ENCODE peak calls at places on chromosomes 7 and 10, in five cellular contexts. One of them, this sample, is unnamed. For H3K27me3, H3K9me3 and H3K4me1, the result is how much of the 10 kb centered on the place peaks cover.

GRCh38 chr7:136870799-136871487 is 2.5 kb downstream of the CHRM2 start:
- DNase-seq in HCT116: no peak
- DNase-seq in cardiac muscle cell: peak
- DNase-seq in ascending aorta: no peak
- DNase-seq in CD8-positive, alpha-beta memory T cell: no peak
- DNase-seq in this sample: no peak

GRCh38 chr10:76172020-76172419 is 740.6 kb downstream of the LRMDA start:
- DNase-seq in HCT116: no peak
- DNase-seq in cardiac muscle cell: no peak
- DNase-seq in ascending aorta: no peak
- DNase-seq in CD8-positive, alpha-beta memory T cell: no peak
- DNase-seq in this sample: no peak

GRCh38 chr10:44878704-44879530 is 32.2 kb upstream of the TMEM72 start:
- DNase-seq in HCT116: no peak
- DNase-seq in cardiac muscle cell: peak
- DNase-seq in ascending aorta: peak
- DNase-seq in CD8-positive, alpha-beta memory T cell: peak
- DNase-seq in this sample: no peak

GRCh38 chr10:68333452-68333851 is 724 bp upstream of the PBLD start:
- DNase-seq in HCT116: no peak
- DNase-seq in cardiac muscle cell: no peak
- DNase-seq in ascending aorta: no peak
- DNase-seq in CD8-positive, alpha-beta memory T cell: no peak
- DNase-seq in this sample: no peak

GRCh38 chr7:3134715-3135114 is 91.0 kb upstream of the CARD11 start:
- DNase-seq in HCT116: no peak
- DNase-seq in cardiac muscle cell: no peak
- DNase-seq in ascending aorta: no peak
- DNase-seq in CD8-positive, alpha-beta memory T cell: no peak
- DNase-seq in this sample: no peak

GRCh38 chr7:45890902-45891461 is 2.7 kb downstream of the IGFBP1 start:
- DNase-seq in HCT116: peak
- DNase-seq in cardiac muscle cell: peak
- DNase-seq in ascending aorta: no peak
- DNase-seq in CD8-positive, alpha-beta memory T cell: no peak
- DNase-seq in this sample: no peak

GRCh38 chr10:26439436-26440090 is 1.4 kb downstream of the APBB1IP start:
- DNase-seq in HCT116: no peak
- DNase-seq in cardiac muscle cell: no peak
- DNase-seq in ascending aorta: no peak
- DNase-seq in CD8-positive, alpha-beta memory T cell: no peak
- DNase-seq in this sample: no peak

GRCh38 chr7:143458263-143458662 is 15.0 kb downstream of the TAS2R60 start:
- DNase-seq in HCT116: no peak
- DNase-seq in cardiac muscle cell: no peak
- DNase-seq in ascending aorta: no peak
- DNase-seq in CD8-positive, alpha-beta memory T cell: no peak
- DNase-seq in this sample: no peak

GRCh38 chr7:101410743-101411476 is 48.2 kb downstream of the COL26A1 start:
- DNase-seq in HCT116: peak
- DNase-seq in cardiac muscle cell: peak
- DNase-seq in ascending aorta: no peak
- DNase-seq in CD8-positive, alpha-beta memory T cell: no peak
- DNase-seq in this sample: peak

GRCh38 chr7:117807688-117808087 is 65.6 kb downstream of the CTTNBP2 start:
- DNase-seq in HCT116: no peak
- DNase-seq in cardiac muscle cell: no peak
- DNase-seq in ascending aorta: no peak
- DNase-seq in CD8-positive, alpha-beta memory T cell: no peak
- DNase-seq in this sample: no peak

GRCh38 chr10:52729259-52730104 is 43.1 kb downstream of the MBL2 start:
- DNase-seq in HCT116: peak
- DNase-seq in cardiac muscle cell: peak
- DNase-seq in ascending aorta: no peak
- DNase-seq in CD8-positive, alpha-beta memory T cell: no peak
- DNase-seq in this sample: peak

GRCh38 chr7:148328906-148329305 is 261.7 kb upstream of the C7orf33 start:
- DNase-seq in HCT116: no peak
- DNase-seq in cardiac muscle cell: no peak
- DNase-seq in ascending aorta: no peak
- DNase-seq in CD8-positive, alpha-beta memory T cell: no peak
- DNase-seq in this sample: no peak

GRCh38 chr10:72081772-72082590 is 6.4 kb downstream of the SPOCK2 start:
- DNase-seq in HCT116: no peak
- DNase-seq in cardiac muscle cell: no peak
- DNase-seq in ascending aorta: no peak
- DNase-seq in CD8-positive, alpha-beta memory T cell: no peak
- DNase-seq in this sample: no peak

GRCh38 chr10:30705625-30706149 is 76.1 kb upstream of the LYZL2 start:
- DNase-seq in HCT116: no peak
- DNase-seq in cardiac muscle cell: no peak
- DNase-seq in ascending aorta: no peak
- DNase-seq in CD8-positive, alpha-beta memory T cell: no peak
- DNase-seq in this sample: no peak

GRCh38 chr10:110918633-110919348 is at the start of gene BBIP1:
- DNase-seq in HCT116: peak
- DNase-seq in cardiac muscle cell: no peak
- DNase-seq in ascending aorta: no peak
- DNase-seq in CD8-positive, alpha-beta memory T cell: peak
- DNase-seq in this sample: no peak

DNA sequence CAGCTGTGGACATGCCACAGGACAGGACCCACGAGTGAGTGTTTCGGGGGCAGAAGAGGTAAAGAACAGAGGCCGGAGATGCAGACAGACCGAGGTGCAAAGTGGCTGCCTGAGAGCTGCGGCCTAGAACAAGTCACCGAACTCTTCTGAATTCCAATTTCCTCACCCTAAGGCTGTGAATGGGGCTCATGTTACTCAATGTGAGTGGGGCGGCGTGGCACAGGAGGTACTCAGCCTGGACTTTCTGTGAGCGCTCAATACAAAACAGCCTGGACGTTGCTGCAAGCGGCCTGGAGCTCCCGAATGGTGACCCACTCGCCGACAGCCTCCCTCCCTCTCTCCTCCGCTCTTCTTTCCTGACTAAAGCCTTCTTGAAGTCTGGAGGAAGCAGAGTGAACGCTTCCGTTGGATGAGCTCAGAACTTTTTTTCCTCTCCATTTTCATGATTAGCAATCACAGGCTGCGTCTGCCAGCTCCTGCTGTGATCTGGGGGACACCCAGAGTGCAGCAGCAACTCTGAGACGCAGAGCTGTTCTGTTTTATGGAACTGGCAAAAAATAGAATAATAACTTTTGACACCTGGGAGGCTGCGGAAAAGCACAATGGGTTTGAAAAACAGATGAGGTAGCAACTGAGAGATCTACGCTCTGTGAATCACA is 108.5 kb downstream of the PTPRN2 start:
- DNase-seq in HCT116: no peak
- DNase-seq in cardiac muscle cell: no peak
- DNase-seq in ascending aorta: no peak
- DNase-seq in CD8-positive, alpha-beta memory T cell: no peak
- DNase-seq in this sample: no peak
- H3K27me3 ChIP-seq in HCT116: under half
- H3K27me3 ChIP-seq in cardiac muscle cell: under half
- H3K27me3 ChIP-seq in ascending aorta: under half
- H3K27me3 ChIP-seq in CD8-positive, alpha-beta memory T cell: under half
- H3K27me3 ChIP-seq in this sample: under half

GRCh38 chr10:130875116-130875515 is 436.4 kb downstream of the TCERG1L start:
- DNase-seq in HCT116: no peak
- DNase-seq in cardiac muscle cell: no peak
- DNase-seq in ascending aorta: no peak
- DNase-seq in CD8-positive, alpha-beta memory T cell: no peak
- DNase-seq in this sample: no peak

GRCh38 chr10:130875897-130876472 is 435.5 kb downstream of the TCERG1L start:
- DNase-seq in HCT116: no peak
- DNase-seq in cardiac muscle cell: no peak
- DNase-seq in ascending aorta: no peak
- DNase-seq in CD8-positive, alpha-beta memory T cell: peak
- DNase-seq in this sample: no peak

GRCh38 chr10:130871406-130871805 is 440.1 kb downstream of the TCERG1L start:
- DNase-seq in HCT116: no peak
- DNase-seq in cardiac muscle cell: no peak
- DNase-seq in ascending aorta: no peak
- DNase-seq in CD8-positive, alpha-beta memory T cell: no peak
- DNase-seq in this sample: no peak

GRCh38 chr10:130877131-130877530 is 434.4 kb downstream of the TCERG1L start:
- DNase-seq in HCT116: no peak
- DNase-seq in cardiac muscle cell: no peak
- DNase-seq in ascending aorta: no peak
- DNase-seq in CD8-positive, alpha-beta memory T cell: no peak
- DNase-seq in this sample: no peak

DNA sequence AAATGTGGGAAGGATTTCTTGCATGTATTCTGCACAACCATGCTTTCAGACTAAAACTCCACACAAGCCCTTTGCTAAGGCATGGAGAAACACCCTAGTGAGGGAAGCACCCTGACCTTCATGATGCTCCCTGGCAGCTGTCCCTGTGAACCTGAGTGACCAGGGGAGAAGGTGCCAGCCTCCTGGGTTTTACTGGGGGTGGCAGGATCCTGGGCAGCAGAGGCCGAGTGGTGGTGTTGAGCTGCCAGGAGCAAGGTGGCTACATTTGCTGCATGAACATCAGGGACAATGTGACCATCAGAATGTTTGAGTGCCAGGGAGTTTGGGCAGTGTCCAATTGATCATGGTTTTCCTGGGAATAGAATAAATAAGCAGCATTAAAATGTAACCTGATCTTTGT is 437.9 kb downstream of the TCERG1L start:
- DNase-seq in HCT116: no peak
- DNase-seq in cardiac muscle cell: no peak
- DNase-seq in ascending aorta: no peak
- DNase-seq in CD8-positive, alpha-beta memory T cell: no peak
- DNase-seq in this sample: no peak
- H3K9me3 ChIP-seq in HCT116: under half
- H3K9me3 ChIP-seq in cardiac muscle cell: under half
- H3K9me3 ChIP-seq in ascending aorta: under half
- H3K9me3 ChIP-seq in CD8-positive, alpha-beta memory T cell: under half
- H3K9me3 ChIP-seq in this sample: under half

GRCh38 chr7:105210721-105211205 is 178.0 kb downstream of the SRPK2 start:
- DNase-seq in HCT116: no peak
- DNase-seq in cardiac muscle cell: peak
- DNase-seq in ascending aorta: no peak
- DNase-seq in CD8-positive, alpha-beta memory T cell: no peak
- DNase-seq in this sample: no peak
- H3K4me1 ChIP-seq in HCT116: under half
- H3K4me1 ChIP-seq in cardiac muscle cell: under half
- H3K4me1 ChIP-seq in ascending aorta: under half
- H3K4me1 ChIP-seq in CD8-positive, alpha-beta memory T cell: under half
- H3K4me1 ChIP-seq in this sample: under half

GRCh38 chr10:14304029-14304428 is 26.7 kb downstream of the FRMD4A start:
- DNase-seq in HCT116: no peak
- DNase-seq in cardiac muscle cell: no peak
- DNase-seq in ascending aorta: no peak
- DNase-seq in CD8-positive, alpha-beta memory T cell: no peak
- DNase-seq in this sample: no peak
- H3K27me3 ChIP-seq in HCT116: half or more
- H3K27me3 ChIP-seq in cardiac muscle cell: under half
- H3K27me3 ChIP-seq in ascending aorta: under half
- H3K27me3 ChIP-seq in CD8-positive, alpha-beta memory T cell: under half
- H3K27me3 ChIP-seq in this sample: under half

GRCh38 chr10:23383637-23384036 is 39.0 kb upstream of the C10orf67 start:
- DNase-seq in HCT116: no peak
- DNase-seq in cardiac muscle cell: no peak
- DNase-seq in ascending aorta: no peak
- DNase-seq in CD8-positive, alpha-beta memory T cell: no peak
- DNase-seq in this sample: no peak

GRCh38 chr10:23384364-23384763 is 39.8 kb upstream of the C10orf67 start:
- DNase-seq in HCT116: no peak
- DNase-seq in cardiac muscle cell: no peak
- DNase-seq in ascending aorta: no peak
- DNase-seq in CD8-positive, alpha-beta memory T cell: no peak
- DNase-seq in this sample: no peak

GRCh38 chr10:23390809-23391208 is 46.2 kb upstream of the C10orf67 start:
- DNase-seq in HCT116: no peak
- DNase-seq in cardiac muscle cell: no peak
- DNase-seq in ascending aorta: no peak
- DNase-seq in CD8-positive, alpha-beta memory T cell: no peak
- DNase-seq in this sample: no peak

GRCh38 chr10:23381298-23381697 is 36.7 kb upstream of the C10orf67 start:
- DNase-seq in HCT116: peak
- DNase-seq in cardiac muscle cell: no peak
- DNase-seq in ascending aorta: no peak
- DNase-seq in CD8-positive, alpha-beta memory T cell: no peak
- DNase-seq in this sample: no peak

GRCh38 chr10:23386052-23386451 is 41.5 kb upstream of the C10orf67 start:
- DNase-seq in HCT116: no peak
- DNase-seq in cardiac muscle cell: no peak
- DNase-seq in ascending aorta: no peak
- DNase-seq in CD8-positive, alpha-beta memory T cell: no peak
- DNase-seq in this sample: no peak
- H3K9me3 ChIP-seq in HCT116: under half
- H3K9me3 ChIP-seq in cardiac muscle cell: under half
- H3K9me3 ChIP-seq in ascending aorta: under half
- H3K9me3 ChIP-seq in CD8-positive, alpha-beta memory T cell: under half
- H3K9me3 ChIP-seq in this sample: under half

GRCh38 chr10:101060951-101061813 is 607 bp upstream of the KAZALD1 start:
- DNase-seq in HCT116: peak
- DNase-seq in cardiac muscle cell: peak
- DNase-seq in ascending aorta: peak
- DNase-seq in CD8-positive, alpha-beta memory T cell: peak
- DNase-seq in this sample: peak
- H3K4me1 ChIP-seq in HCT116: under half
- H3K4me1 ChIP-seq in cardiac muscle cell: under half
- H3K4me1 ChIP-seq in ascending aorta: under half
- H3K4me1 ChIP-seq in CD8-positive, alpha-beta memory T cell: under half
- H3K4me1 ChIP-seq in this sample: under half

DNA sequence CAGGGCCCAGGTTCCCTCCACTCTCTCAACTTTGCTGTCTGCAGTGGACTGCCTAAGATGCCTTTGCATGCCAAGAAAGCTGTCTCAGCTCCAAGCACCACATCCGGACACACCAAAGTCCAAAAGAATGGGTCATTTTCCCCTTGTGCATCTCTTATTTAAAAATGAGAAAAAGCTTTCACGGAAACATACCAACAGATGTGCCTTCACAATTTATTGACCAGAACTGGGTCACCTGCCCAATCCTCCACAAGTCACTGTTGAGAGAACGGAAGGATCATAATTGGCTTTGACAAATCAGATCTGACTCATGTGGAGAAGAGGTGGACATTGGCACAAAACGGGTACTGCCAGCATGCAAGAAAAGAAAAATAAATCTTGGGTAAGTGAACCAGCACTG is 258.3 kb downstream of the SNX13 start:
- DNase-seq in HCT116: no peak
- DNase-seq in cardiac muscle cell: no peak
- DNase-seq in ascending aorta: no peak
- DNase-seq in CD8-positive, alpha-beta memory T cell: no peak
- DNase-seq in this sample: no peak
- H3K27me3 ChIP-seq in HCT116: under half
- H3K27me3 ChIP-seq in cardiac muscle cell: under half
- H3K27me3 ChIP-seq in ascending aorta: under half
- H3K27me3 ChIP-seq in CD8-positive, alpha-beta memory T cell: under half
- H3K27me3 ChIP-seq in this sample: under half

GRCh38 chr7:16400896-16401275 is 20.5 kb downstream of the CRPPA start:
- DNase-seq in HCT116: no peak
- DNase-seq in cardiac muscle cell: no peak
- DNase-seq in ascending aorta: no peak
- DNase-seq in CD8-positive, alpha-beta memory T cell: no peak
- DNase-seq in this sample: no peak
- H3K9me3 ChIP-seq in HCT116: under half
- H3K9me3 ChIP-seq in cardiac muscle cell: under half
- H3K9me3 ChIP-seq in ascending aorta: under half
- H3K9me3 ChIP-seq in CD8-positive, alpha-beta memory T cell: under half
- H3K9me3 ChIP-seq in this sample: under half